ENCODE peak calls at places on chromosomes 7 and 10, in seven cellular contexts. Y, D, H, U, I, W and F are unnamed samples.

GRCh38 chr10:119197921-119198320 is 9.4 kb upstream of the GRK5 start:
- DNase-seq in Y (peak), D (no peak), H (no peak), U (no peak), I (no peak), W (no peak), F (no peak)

GRCh38 chr10:8453587-8453986 is 399.1 kb downstream of the GATA3 start:
- DNase-seq in Y (peak), D (no peak), H (peak), U (no peak), I (peak), W (peak), F (no peak)

GRCh38 chr7:91267558-91267955 is 3.3 kb downstream of the FZD1 start:
- DNase-seq in Y (no peak), D (no peak), H (no peak), U (no peak), I (no peak), W (peak), F (no peak)

GRCh38 chr7:107021600-107021999 is 22.9 kb upstream of the PRKAR2B start:
- DNase-seq in Y (no peak), D (no peak), H (no peak), U (no peak), I (no peak), W (no peak), F (peak)

GRCh38 chr7:111076205-111076604 is 14.7 kb upstream of the LRRN3 start:
- DNase-seq in Y (no peak), D (no peak), H (no peak), U (no peak), I (no peak), W (no peak), F (no peak)

GRCh38 chr10:84522612-84523462 is 194.4 kb downstream of the CCSER2 start:
- DNase-seq in Y (peak), D (no peak), H (no peak), U (no peak), I (no peak), W (no peak), F (no peak)

GRCh38 chr10:100377830-100378229 is 30.8 kb downstream of the SCD start:
- DNase-seq in Y (no peak), D (peak), H (no peak), U (no peak), I (no peak), W (no peak), F (no peak)

GRCh38 chr10:59885430-59886134 is 20.8 kb downstream of the CCDC6 start:
- DNase-seq in Y (no peak), D (peak), H (no peak), U (no peak), I (no peak), W (no peak), F (peak)

GRCh38 chr10:77479586-77479985 is 158.0 kb downstream of the KCNMA1 start:
- DNase-seq in Y (no peak), D (no peak), H (no peak), U (no peak), I (no peak), W (no peak), F (no peak)

GRCh38 chr10:22479419-22479818 is 134.1 kb downstream of the SPAG6 start:
- DNase-seq in Y (no peak), D (no peak), H (no peak), U (no peak), I (no peak), W (no peak), F (peak)

GRCh38 chr7:111763221-111763791 is 201.0 kb upstream of the IMMP2L start:
- DNase-seq in Y (peak), D (no peak), H (no peak), U (no peak), I (peak), W (no peak), F (peak)

GRCh38 chr7:94064541-94065191 is 60.5 kb upstream of the BET1 start:
- DNase-seq in Y (peak), D (no peak), H (no peak), U (no peak), I (no peak), W (no peak), F (peak)

GRCh38 chr10:79020605-79021004 is 48.2 kb upstream of the ZMIZ1 start:
- DNase-seq in Y (no peak), D (no peak), H (no peak), U (peak), I (no peak), W (no peak), F (peak)

GRCh38 chr10:106557951-106558733 is 606.4 kb downstream of the SORCS1 start:
- DNase-seq in Y (no peak), D (no peak), H (no peak), U (no peak), I (peak), W (no peak), F (no peak)

GRCh38 chr7:42931447-42931833 is 534 bp downstream of the PSMA2 start:
- DNase-seq in Y (no peak), D (no peak), H (no peak), U (no peak), I (no peak), W (no peak), F (peak)

GRCh38 chr7:80781146-80781545 is 137.7 kb downstream of the SEMA3C start:
- DNase-seq in Y (no peak), D (no peak), H (no peak), U (no peak), I (no peak), W (no peak), F (no peak)

GRCh38 chr10:93503075-93503474 is 6.7 kb downstream of the CEP55 start:
- DNase-seq in Y (no peak), D (peak), H (no peak), U (no peak), I (no peak), W (no peak), F (no peak)

GRCh38 chr7:90404777-90405176 is 1.5 kb downstream of the CLDN12 start:
- DNase-seq in Y (no peak), D (no peak), H (no peak), U (peak), I (no peak), W (no peak), F (no peak)

GRCh38 chr7:104207348-104207730 is 474 bp downstream of the ORC5 start:
- DNase-seq in Y (peak), D (no peak), H (no peak), U (no peak), I (peak), W (no peak), F (peak)

GRCh38 chr7:90180011-90180585 is 25.8 kb downstream of the STEAP1 start:
- DNase-seq in Y (peak), D (peak), H (no peak), U (no peak), I (peak), W (no peak), F (no peak)

GRCh38 chr7:11237742-11238141 is 264.1 kb downstream of the PHF14 start:
- DNase-seq in Y (no peak), D (no peak), H (no peak), U (no peak), I (no peak), W (no peak), F (no peak)

GRCh38 chr7:17369686-17370426 is 71.4 kb downstream of the AHR start:
- DNase-seq in Y (no peak), D (no peak), H (peak), U (no peak), I (peak), W (peak), F (no peak)

GRCh38 chr7:39951156-39951942 is 1.3 kb downstream of the CDK13 start:
- DNase-seq in Y (peak), D (no peak), H (peak), U (peak), I (peak), W (peak), F (peak)

GRCh38 chr10:86957471-86958108 is at the start of gene MMRN2:
- DNase-seq in Y (peak), D (no peak), H (no peak), U (no peak), I (no peak), W (no peak), F (no peak)

GRCh38 chr10:5619366-5620211 is 46.8 kb downstream of the ASB13 start:
- DNase-seq in Y (peak), D (no peak), H (no peak), U (no peak), I (no peak), W (no peak), F (no peak)

GRCh38 chr7:37284805-37285211 is 163.9 kb downstream of the ELMO1 start:
- DNase-seq in Y (peak), D (peak), H (no peak), U (peak), I (peak), W (peak), F (peak)

GRCh38 chr7:16579216-16579615 is 52.6 kb downstream of the LRRC72 start:
- DNase-seq in Y (no peak), D (no peak), H (no peak), U (no peak), I (no peak), W (no peak), F (no peak)

GRCh38 chr10:30781571-30782542 is 152.3 kb upstream of the LYZL2 start:
- DNase-seq in Y (no peak), D (no peak), H (no peak), U (no peak), I (no peak), W (no peak), F (no peak)

GRCh38 chr10:60384708-60385398 is 4.8 kb downstream of the ANK3 start:
- DNase-seq in Y (peak), D (no peak), H (no peak), U (no peak), I (peak), W (peak), F (no peak)

GRCh38 chr10:118106426-118106825 is 59.7 kb upstream of the RAB11FIP2 start:
- DNase-seq in Y (peak), D (no peak), H (no peak), U (no peak), I (peak), W (no peak), F (peak)

GRCh38 chr10:72320676-72321247 is 34.0 kb downstream of the DNAJB12 start:
- DNase-seq in Y (peak), D (peak), H (no peak), U (peak), I (peak), W (peak), F (peak)

GRCh38 chr7:79096361-79096805 is 357.1 kb downstream of the MAGI2 start:
- DNase-seq in Y (peak), D (no peak), H (no peak), U (no peak), I (no peak), W (no peak), F (no peak)

GRCh38 chr7:95794917-95795515 is 22.7 kb downstream of the DYNC1I1 start:
- DNase-seq in Y (peak), D (no peak), H (no peak), U (no peak), I (peak), W (no peak), F (peak)

GRCh38 chr7:44307301-44307900 is 18.0 kb downstream of the CAMK2B start:
- DNase-seq in Y (peak), D (no peak), H (no peak), U (no peak), I (peak), W (peak), F (no peak)

GRCh38 chr7:100401811-100402210 is 26.7 kb downstream of the ZCWPW1 start:
- DNase-seq in Y (no peak), D (no peak), H (no peak), U (no peak), I (no peak), W (no peak), F (no peak)

GRCh38 chr7:151080091-151080521 is 503 bp downstream of the FASTK start:
- DNase-seq in Y (no peak), D (no peak), H (no peak), U (no peak), I (peak), W (no peak), F (peak)

GRCh38 chr7:8937204-8937603 is 503.8 kb downstream of the NXPH1 start:
- DNase-seq in Y (no peak), D (no peak), H (no peak), U (no peak), I (no peak), W (no peak), F (no peak)

GRCh38 chr7:155980841-155981240 is 168.6 kb upstream of the SHH start:
- DNase-seq in Y (no peak), D (no peak), H (no peak), U (no peak), I (no peak), W (no peak), F (no peak)
- TF ChIP-seq POLR2A in Y (no peak), D (no peak), H (no peak), U (no peak), I (no peak), W (no peak), F (no peak)

GRCh38 chr10:68954904-68955303 is 1.1 kb upstream of the DDX21 start:
- DNase-seq in Y (no peak), D (no peak), H (no peak), U (no peak), I (no peak), W (no peak), F (no peak)

GRCh38 chr10:68957654-68958053 is 1.7 kb downstream of the DDX21 start:
- DNase-seq in Y (peak), D (no peak), H (no peak), U (no peak), I (peak), W (no peak), F (no peak)

GRCh38 chr10:68955414-68955785 is 570 bp upstream of the DDX21 start:
- DNase-seq in Y (no peak), D (no peak), H (no peak), U (no peak), I (no peak), W (no peak), F (peak)

GRCh38 chr10:68957284-68957615 is 1.3 kb downstream of the DDX21 start:
- DNase-seq in Y (no peak), D (no peak), H (no peak), U (no peak), I (no peak), W (no peak), F (no peak)

DNA sequence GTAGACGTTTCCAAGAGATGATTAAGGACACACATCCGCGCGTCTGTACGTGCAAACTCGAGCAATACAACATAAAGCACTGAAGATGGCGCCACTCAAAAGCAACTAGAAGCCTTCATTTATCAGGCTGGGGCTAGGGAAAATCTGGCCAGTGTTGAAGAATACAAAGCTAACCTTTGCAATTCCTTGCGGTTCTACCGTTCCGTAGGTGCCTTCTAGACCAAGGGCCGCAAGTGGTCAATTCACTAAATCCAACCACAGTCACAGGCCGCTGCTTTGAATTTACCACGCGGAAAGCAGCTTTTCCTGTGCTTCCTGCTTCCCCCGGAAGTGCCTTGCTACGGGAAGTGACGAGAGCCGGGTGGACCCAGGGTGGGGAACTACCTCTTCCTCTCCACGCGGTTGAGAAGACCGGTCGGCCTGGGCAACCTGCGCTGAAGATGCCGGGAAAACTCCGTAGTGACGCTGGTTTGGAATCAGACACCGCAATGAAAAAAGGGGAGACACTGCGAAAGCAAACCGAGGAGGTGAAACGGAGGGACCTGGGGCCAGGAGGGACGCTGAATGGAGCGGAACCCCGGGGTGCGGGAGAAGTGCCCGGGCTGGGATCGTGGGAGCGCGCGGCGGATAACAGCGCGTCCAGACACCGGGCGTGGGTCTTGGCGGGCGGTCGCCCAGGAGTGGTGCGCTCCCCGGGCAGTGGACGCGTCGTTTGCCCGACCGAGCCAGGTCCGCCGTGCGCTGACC is at the start of gene DDX21:
- DNase-seq in Y (peak), D (peak), H (peak), U (peak), I (peak), W (peak), F (peak)
- TF ChIP-seq POLR2A in Y (peak), D (peak), H (peak), U (peak), I (peak), W (peak), F (peak)

GRCh38 chr7:133248901-133249300 is 4.0 kb upstream of the EXOC4 start:
- DNase-seq in Y (no peak), D (no peak), H (no peak), U (no peak), I (no peak), W (no peak), F (no peak)

GRCh38 chr7:133253522-133253882 is 624 bp downstream of the EXOC4 start:
- DNase-seq in Y (peak), D (no peak), H (peak), U (peak), I (peak), W (no peak), F (peak)

GRCh38 chr7:133255461-133255860 is 2.6 kb downstream of the EXOC4 start:
- DNase-seq in Y (peak), D (no peak), H (no peak), U (no peak), I (no peak), W (no peak), F (no peak)

GRCh38 chr7:133252506-133252857 is 396 bp upstream of the EXOC4 start:
- DNase-seq in Y (no peak), D (no peak), H (no peak), U (no peak), I (no peak), W (no peak), F (no peak)

DNA sequence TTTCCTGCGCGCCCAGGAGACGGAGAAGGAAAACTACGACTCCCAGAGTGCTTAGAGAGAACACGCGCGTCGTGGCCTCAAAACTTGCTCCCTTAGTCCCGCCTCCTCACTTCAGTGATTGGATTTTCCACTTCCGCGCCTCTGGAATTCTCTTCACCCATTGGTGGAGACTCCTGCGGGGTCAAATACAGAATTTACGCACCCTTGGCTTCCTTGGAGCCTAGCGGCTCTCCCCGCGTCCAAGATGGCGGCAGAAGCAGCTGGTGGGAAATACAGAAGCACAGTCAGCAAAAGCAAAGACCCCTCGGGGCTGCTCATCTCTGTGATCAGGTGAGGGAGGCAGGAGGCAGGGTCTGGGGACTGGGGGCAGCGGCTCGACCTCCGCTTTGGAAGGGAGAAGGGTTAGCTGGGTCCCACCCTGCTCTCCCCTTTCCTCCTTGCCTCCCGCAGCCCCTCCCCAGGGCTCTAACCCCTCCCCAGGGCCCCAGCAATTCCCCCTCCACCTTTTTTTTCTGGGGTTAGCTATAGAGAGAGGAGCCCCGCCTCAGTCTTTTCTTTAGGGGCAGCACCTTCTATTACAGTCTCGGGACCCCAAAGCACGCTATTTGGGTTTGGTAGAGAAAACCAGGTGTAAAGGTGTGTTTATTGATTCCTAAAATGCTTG is at the start of gene EXOC4:
- DNase-seq in Y (peak), D (peak), H (peak), U (peak), I (peak), W (peak), F (peak)
- TF ChIP-seq POLR2A in Y (peak), D (peak), H (peak), U (peak), I (peak), W (peak), F (peak)

GRCh38 chr7:29146888-29147609 is 712 bp upstream of the CPVL start:
- DNase-seq in Y (no peak), D (no peak), H (peak), U (peak), I (no peak), W (peak), F (peak)

GRCh38 chr7:29143698-29144203 is 2.6 kb downstream of the CPVL start:
- DNase-seq in Y (no peak), D (no peak), H (no peak), U (no peak), I (no peak), W (no peak), F (no peak)

GRCh38 chr7:29145553-29146081 is 720 bp downstream of the CPVL start:
- DNase-seq in Y (no peak), D (no peak), H (no peak), U (no peak), I (no peak), W (no peak), F (no peak)

GRCh38 chr7:29147821-29148220 is 1.5 kb upstream of the CPVL start:
- DNase-seq in Y (no peak), D (no peak), H (no peak), U (peak), I (no peak), W (no peak), F (no peak)

DNA sequence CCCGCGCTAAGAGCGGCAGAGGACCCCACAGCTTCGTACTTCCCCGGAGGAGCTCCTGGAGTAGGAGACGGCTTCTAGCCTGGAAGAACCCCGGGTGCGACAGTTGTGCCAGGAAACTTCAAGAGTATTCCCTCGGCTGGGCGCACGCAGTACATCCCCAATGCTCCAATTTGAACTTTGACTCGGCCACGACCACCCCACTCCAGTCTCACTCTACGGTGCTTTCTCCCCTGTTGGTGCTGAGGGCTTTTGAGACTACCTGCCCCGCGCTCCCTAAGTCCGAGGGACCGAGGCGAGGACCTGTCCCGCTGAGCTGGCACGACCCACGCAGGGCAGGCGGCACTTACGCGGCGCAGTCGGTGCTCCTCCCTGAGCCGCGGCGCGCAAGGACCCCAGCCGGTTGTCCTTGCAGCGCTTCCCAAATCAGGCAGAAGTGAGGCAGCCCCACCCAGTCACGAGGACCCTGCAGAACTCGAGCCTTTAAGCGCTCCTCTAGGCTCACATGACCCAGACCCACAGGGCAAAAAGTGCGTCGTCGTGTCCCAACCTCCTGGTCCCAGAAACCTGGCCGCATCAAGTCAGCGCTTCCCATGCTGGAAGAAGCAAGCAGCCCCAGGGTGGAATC is at the start of gene CPVL:
- DNase-seq in Y (no peak), D (no peak), H (peak), U (peak), I (no peak), W (peak), F (peak)
- TF ChIP-seq POLR2A in Y (no peak), D (peak), H (no peak), U (peak), I (no peak), W (no peak), F (no peak)